ENCODE peak calls at places on chromosomes 13 and 19, in nine cellular contexts. G is brain microvascular endothelial cell, W is heart right ventricle, A is WERI-Rb-1, O is neural progenitor cell, N is BJ, S is IMR-90, I is dorsolateral prefrontal cortex, T is SK-N-SH. U is an unnamed sample.

GRCh38 chr13:30017880-30018279 is 167.5 kb upstream of the UBL3 start:
- DNase-seq in G (no peak), W (no peak), A (no peak), O (peak), N (no peak), S (no peak), I (no peak), T (no peak), U (no peak)

GRCh38 chr19:1864480-1865171 is 1.2 kb upstream of the KLF16 start:
- DNase-seq in G (no peak), W (peak), A (peak), O (peak), N (no peak), S (peak), I (peak), T (peak), U (no peak)

GRCh38 chr19:41887711-41888382 is 4.9 kb downstream of the ARHGEF1 start:
- DNase-seq in G (no peak), W (no peak), A (no peak), O (no peak), N (peak), S (peak), I (peak), T (no peak), U (no peak)

GRCh38 chr19:10517760-10518443 is 655 bp upstream of the S1PR5 start:
- DNase-seq in G (peak), W (peak), A (no peak), O (peak), N (no peak), S (peak), I (peak), T (peak), U (no peak)

GRCh38 chr13:80556291-80556690 is 215.4 kb upstream of the SPRY2 start:
- DNase-seq in G (peak), W (no peak), A (no peak), O (no peak), N (no peak), S (no peak), I (no peak), T (no peak), U (no peak)

GRCh38 chr19:1259206-1259872 is 9.8 kb upstream of the CIRBP start:
- DNase-seq in G (no peak), W (peak), A (peak), O (peak), N (no peak), S (peak), I (no peak), T (peak), U (no peak)

GRCh38 chr13:48424212-48424611 is 11.3 kb upstream of the LPAR6 start:
- DNase-seq in G (no peak), W (no peak), A (no peak), O (no peak), N (no peak), S (no peak), I (no peak), T (no peak), U (no peak)

GRCh38 chr19:10353793-10354391 is 14.5 kb upstream of the ICAM3 start:
- DNase-seq in G (peak), W (peak), A (peak), O (peak), N (no peak), S (peak), I (no peak), T (peak), U (no peak)

GRCh38 chr19:13493516-13494310 is 12.6 kb downstream of the CACNA1A start:
- DNase-seq in G (no peak), W (no peak), A (no peak), O (no peak), N (no peak), S (peak), I (no peak), T (no peak), U (no peak)

GRCh38 chr13:75895168-75895567 is 259.0 kb downstream of the LMO7 start:
- DNase-seq in G (no peak), W (no peak), A (no peak), O (no peak), N (no peak), S (no peak), I (no peak), T (no peak), U (no peak)

GRCh38 chr13:44932850-44933251 is 56.4 kb downstream of the NUFIP1 start:
- DNase-seq in G (peak), W (peak), A (no peak), O (no peak), N (no peak), S (peak), I (no peak), T (no peak), U (no peak)

GRCh38 chr19:6092329-6093286 is 17.7 kb downstream of the RFX2 start:
- DNase-seq in G (peak), W (peak), A (peak), O (peak), N (peak), S (peak), I (peak), T (no peak), U (peak)

GRCh38 chr13:112760440-112760839 is 70.6 kb downstream of the ATP11A start:
- DNase-seq in G (no peak), W (no peak), A (no peak), O (no peak), N (no peak), S (peak), I (no peak), T (no peak), U (no peak)

GRCh38 chr19:15161028-15161984 is 39.5 kb downstream of the NOTCH3 start:
- DNase-seq in G (no peak), W (no peak), A (peak), O (no peak), N (no peak), S (peak), I (no peak), T (peak), U (no peak)

GRCh38 chr19:9052894-9053293 is 34.0 kb upstream of the OR1M1 start:
- DNase-seq in G (no peak), W (no peak), A (no peak), O (no peak), N (no peak), S (no peak), I (no peak), T (no peak), U (no peak)

GRCh38 chr13:46572758-46573384 is 19.9 kb downstream of the LRCH1 start:
- DNase-seq in G (no peak), W (no peak), A (peak), O (no peak), N (no peak), S (no peak), I (no peak), T (no peak), U (no peak)

GRCh38 chr13:72255908-72256307 is 388.9 kb upstream of the DACH1 start:
- DNase-seq in G (peak), W (no peak), A (peak), O (peak), N (no peak), S (no peak), I (no peak), T (peak), U (no peak)

GRCh38 chr13:66940113-66940512 is 290.0 kb downstream of the PCDH9 start:
- DNase-seq in G (no peak), W (no peak), A (no peak), O (no peak), N (no peak), S (no peak), I (no peak), T (no peak), U (peak)

GRCh38 chr19:9943744-9944143 is 7.4 kb upstream of the OLFM2 start:
- DNase-seq in G (no peak), W (no peak), A (no peak), O (no peak), N (no peak), S (no peak), I (no peak), T (no peak), U (no peak)

GRCh38 chr19:42121666-42122069 is 10.6 kb downstream of the POU2F2 start:
- DNase-seq in G (peak), W (peak), A (no peak), O (no peak), N (peak), S (peak), I (peak), T (no peak), U (no peak)

GRCh38 chr13:64959276-64959675 is 2270.9 kb downstream of the PCDH9 start:
- DNase-seq in G (no peak), W (no peak), A (no peak), O (no peak), N (no peak), S (no peak), I (no peak), T (no peak), U (no peak)

GRCh38 chr19:33486936-33487793 is 34.4 kb downstream of the PEPD start:
- DNase-seq in G (no peak), W (no peak), A (no peak), O (no peak), N (no peak), S (no peak), I (peak), T (peak), U (no peak)

GRCh38 chr13:65932587-65933239 is 1297.4 kb downstream of the PCDH9 start:
- DNase-seq in G (no peak), W (no peak), A (no peak), O (no peak), N (peak), S (peak), I (no peak), T (no peak), U (peak)

GRCh38 chr13:40315416-40316064 is 350.9 kb downstream of the FOXO1 start:
- DNase-seq in G (no peak), W (peak), A (no peak), O (no peak), N (no peak), S (no peak), I (no peak), T (no peak), U (no peak)

GRCh38 chr13:26058704-26059103 is 6.9 kb upstream of the SHISA2 start:
- DNase-seq in G (no peak), W (no peak), A (no peak), O (no peak), N (no peak), S (no peak), I (no peak), T (no peak), U (no peak)

GRCh38 chr13:37074703-37075102 is 15.2 kb upstream of the SUPT20H start:
- DNase-seq in G (no peak), W (no peak), A (no peak), O (peak), N (peak), S (peak), I (no peak), T (peak), U (no peak)

GRCh38 chr19:13705928-13706447 is 58.3 kb upstream of the MRI1 start:
- DNase-seq in G (no peak), W (no peak), A (no peak), O (no peak), N (no peak), S (no peak), I (no peak), T (no peak), U (no peak)

GRCh38 chr19:16822648-16823047 is 6.5 kb upstream of the SIN3B start:
- DNase-seq in G (no peak), W (no peak), A (no peak), O (no peak), N (no peak), S (no peak), I (no peak), T (no peak), U (no peak)

GRCh38 chr19:4976412-4977298 is 7.7 kb downstream of the KDM4B start:
- DNase-seq in G (no peak), W (peak), A (no peak), O (peak), N (peak), S (peak), I (no peak), T (peak), U (no peak)
- TF ChIP-seq CTCF in G (peak), W (peak), A (peak), O (peak), N (peak), S (peak), I (peak), T (peak), U (peak)

GRCh38 chr19:53870485-53870844 is 2.8 kb downstream of the MYADM start:
- DNase-seq in G (no peak), W (no peak), A (no peak), O (peak), N (no peak), S (no peak), I (no peak), T (no peak), U (no peak)
- H3K4me3 ChIP-seq in G (peak), W (no peak), A (peak), O (peak), N (peak), S (peak), I (no peak), T (peak), U (peak)

GRCh38 chr13:110841846-110842245 is 73.0 kb downstream of the ANKRD10 start:
- DNase-seq in G (no peak), W (no peak), A (no peak), O (no peak), N (no peak), S (peak), I (no peak), T (no peak), U (no peak)

GRCh38 chr13:110841406-110841805 is 73.5 kb downstream of the ANKRD10 start:
- DNase-seq in G (no peak), W (no peak), A (no peak), O (no peak), N (no peak), S (no peak), I (no peak), T (no peak), U (no peak)

GRCh38 chr13:110850006-110850405 is 64.9 kb downstream of the ANKRD10 start:
- DNase-seq in G (no peak), W (no peak), A (no peak), O (no peak), N (no peak), S (no peak), I (no peak), T (no peak), U (no peak)

GRCh38 chr13:110850840-110851239 is 64.0 kb downstream of the ANKRD10 start:
- DNase-seq in G (no peak), W (no peak), A (no peak), O (no peak), N (no peak), S (no peak), I (no peak), T (no peak), U (no peak)

DNA sequence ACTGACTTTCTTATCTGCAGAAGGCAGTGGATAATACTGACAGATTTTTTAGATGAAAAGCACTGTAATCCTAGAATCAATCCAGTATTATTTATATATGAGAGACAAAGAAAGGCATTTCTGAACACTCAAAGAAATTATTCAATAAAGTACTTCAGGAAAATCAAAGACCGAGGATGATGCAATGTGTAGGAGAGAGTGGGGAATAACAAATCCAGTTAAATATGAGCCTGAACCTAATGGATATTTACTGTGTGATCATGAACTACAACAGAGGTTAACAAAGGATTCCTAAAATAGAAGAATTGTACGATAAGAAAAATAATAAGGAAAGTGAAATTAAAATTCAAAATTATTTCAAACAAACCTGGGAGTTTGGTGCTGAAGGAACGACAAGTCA is 69.3 kb downstream of the ANKRD10 start:
- DNase-seq in G (no peak), W (no peak), A (no peak), O (no peak), N (no peak), S (no peak), I (no peak), T (no peak), U (no peak)
- TF ChIP-seq CTCF in G (no peak), W (no peak), A (no peak), O (no peak), N (no peak), S (no peak), I (no peak), T (no peak), U (no peak)

GRCh38 chr19:37980419-37980975 is 73.5 kb downstream of the SIPA1L3 start:
- DNase-seq in G (no peak), W (no peak), A (no peak), O (no peak), N (no peak), S (no peak), I (no peak), T (no peak), U (no peak)
- H3K4me3 ChIP-seq in G (no peak), W (no peak), A (no peak), O (no peak), N (no peak), S (no peak), I (no peak), T (no peak), U (no peak)

GRCh38 chr13:91119643-91120042 is 227.8 kb upstream of the MIR17HG start:
- DNase-seq in G (no peak), W (no peak), A (no peak), O (no peak), N (no peak), S (no peak), I (no peak), T (no peak), U (no peak)
- TF ChIP-seq CTCF in G (no peak), W (no peak), A (no peak), O (no peak), N (no peak), S (no peak), I (no peak), T (no peak), U (no peak)

GRCh38 chr13:94704347-94705080 is 7.8 kb downstream of the SOX21 start:
- DNase-seq in G (no peak), W (no peak), A (no peak), O (peak), N (no peak), S (no peak), I (no peak), T (peak), U (no peak)

GRCh38 chr13:94706854-94707399 is 5.4 kb downstream of the SOX21 start:
- DNase-seq in G (no peak), W (no peak), A (no peak), O (peak), N (no peak), S (no peak), I (no peak), T (peak), U (no peak)

GRCh38 chr13:94707400-94708021 is 4.8 kb downstream of the SOX21 start:
- DNase-seq in G (no peak), W (no peak), A (peak), O (peak), N (no peak), S (no peak), I (no peak), T (peak), U (no peak)

GRCh38 chr13:94705081-94705751 is 7.1 kb downstream of the SOX21 start:
- DNase-seq in G (no peak), W (no peak), A (no peak), O (peak), N (no peak), S (no peak), I (no peak), T (peak), U (no peak)

DNA sequence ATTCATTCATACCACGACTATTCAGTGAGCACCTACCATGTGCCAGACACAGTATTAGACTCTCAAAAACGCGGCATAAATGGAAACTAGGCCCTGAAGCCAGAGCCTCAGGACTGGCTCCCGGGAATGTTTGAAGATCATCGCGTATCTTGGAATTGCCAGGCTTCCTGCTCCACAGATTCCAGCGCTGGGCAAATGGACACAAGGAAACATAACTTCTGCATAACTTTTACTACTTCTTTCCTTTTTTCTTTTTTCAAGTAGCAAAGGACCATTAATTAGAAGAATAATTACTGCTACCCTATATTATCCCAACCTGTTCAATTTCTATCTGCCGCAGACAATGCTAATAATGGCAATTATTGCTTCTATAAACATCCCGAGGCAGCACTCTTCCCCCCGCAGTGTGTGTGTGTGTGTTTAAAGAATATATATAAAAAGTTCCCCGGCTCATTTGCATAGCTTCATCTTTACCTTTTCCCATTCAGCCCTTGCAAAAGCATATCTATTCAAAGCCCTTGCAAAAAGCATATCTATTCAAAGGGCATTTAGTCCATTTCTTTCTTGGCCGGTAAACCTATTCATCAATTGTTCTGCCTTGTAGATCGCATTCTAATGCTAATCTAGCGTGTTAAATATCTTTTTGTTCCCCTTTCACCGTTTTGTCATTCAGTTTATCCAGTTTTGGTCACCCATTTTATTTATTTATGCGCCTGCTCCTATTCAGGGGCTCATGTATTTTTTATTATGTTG is 6.1 kb downstream of the SOX21 start:
- DNase-seq in G (no peak), W (no peak), A (no peak), O (peak), N (no peak), S (no peak), I (no peak), T (no peak), U (no peak)
- H3K4me3 ChIP-seq in G (no peak), W (no peak), A (no peak), O (peak), N (no peak), S (no peak), I (no peak), T (no peak), U (no peak)

DNA sequence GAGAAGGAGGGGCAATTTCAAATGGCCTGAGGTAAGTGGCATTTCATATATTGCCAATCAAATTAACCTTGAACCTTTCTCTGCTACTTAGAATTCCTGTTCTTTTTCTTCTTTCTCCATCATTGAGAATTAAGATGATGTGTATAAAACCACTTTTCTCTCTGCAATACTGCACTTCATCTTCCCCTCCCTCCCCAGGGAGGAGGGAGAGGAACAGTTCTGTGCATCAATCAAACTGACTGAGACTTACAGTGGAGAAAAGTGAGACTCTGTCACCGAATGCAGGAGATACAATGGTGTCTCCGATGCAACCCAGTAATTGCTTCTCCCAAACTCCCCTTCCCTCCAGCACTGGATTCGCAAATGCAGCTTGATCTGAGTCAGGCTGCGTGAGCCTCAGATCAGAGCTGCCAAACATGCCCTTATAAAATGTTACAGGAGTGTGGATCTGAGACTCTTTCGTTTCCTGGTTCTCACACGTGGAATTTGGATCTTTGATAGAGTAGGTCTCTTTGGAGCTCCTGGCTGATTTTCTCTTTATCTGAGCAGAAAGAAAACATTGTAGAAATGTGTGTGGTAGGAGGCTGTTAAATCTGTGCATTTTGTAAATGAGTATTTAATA is 91.5 kb downstream of the SLC10A2 start:
- DNase-seq in G (no peak), W (no peak), A (no peak), O (no peak), N (no peak), S (no peak), I (no peak), T (no peak), U (no peak)
- TF ChIP-seq CTCF in G (no peak), W (no peak), A (no peak), O (no peak), N (no peak), S (no peak), I (no peak), T (no peak), U (no peak)

GRCh38 chr13:32347651-32348050 is 32.3 kb downstream of the BRCA2 start:
- DNase-seq in G (no peak), W (no peak), A (no peak), O (no peak), N (no peak), S (no peak), I (no peak), T (no peak), U (no peak)
- H3K4me3 ChIP-seq in G (no peak), W (no peak), A (no peak), O (no peak), N (no peak), S (no peak), I (no peak), T (no peak), U (no peak)

DNA sequence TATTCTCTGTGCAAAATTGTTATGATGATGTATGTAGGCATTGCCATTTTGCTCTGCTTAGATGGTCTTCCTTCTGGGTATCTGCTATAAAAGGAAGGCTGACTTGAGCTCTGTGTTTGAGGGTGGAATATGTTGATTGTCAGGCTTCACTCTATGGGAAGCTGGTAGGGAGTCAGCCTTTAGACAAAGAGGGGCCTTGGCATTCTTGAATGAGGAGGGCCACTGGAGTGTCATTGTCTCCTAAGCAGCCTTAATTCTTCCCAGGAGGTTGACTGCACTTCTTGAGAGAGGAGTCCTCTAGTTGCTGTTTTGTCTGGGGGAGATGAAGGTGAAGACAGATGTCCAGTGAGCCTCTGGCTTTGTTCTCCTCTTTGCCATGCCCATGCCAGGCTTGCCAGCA is 266.8 kb downstream of the KCNRG start:
- DNase-seq in G (no peak), W (no peak), A (no peak), O (peak), N (no peak), S (no peak), I (no peak), T (no peak), U (no peak)
- TF ChIP-seq CTCF in G (no peak), W (no peak), A (no peak), O (no peak), N (no peak), S (no peak), I (no peak), T (no peak), U (no peak)

U was measured in retinal pigment epithelial cell.